ENCODE peak calls at places on chromosomes 1 and 21, in seven cellular contexts. M is cardiac muscle cell; G is AG09309; S is CD8-positive, alpha-beta T cell; H is IMR-90; U is stomach; V is esophagus squamous epithelium. E is an unnamed sample.

GRCh38 chr1:6891781-6892579 is 106.7 kb downstream of the CAMTA1 start:
- DNase-seq in M (no peak), G (no peak), S (no peak), H (no peak), U (no peak), V (no peak), E (no peak)

GRCh38 chr1:193104496-193104905 is 713 bp downstream of the GLRX2 start:
- DNase-seq in M (peak; percentile 54), G (no peak), S (peak; percentile 18), H (peak; percentile 56), U (peak; percentile 51), V (no peak), E (no peak)

GRCh38 chr1:173477286-173478098 is at the start of gene PRDX6:
- DNase-seq in M (peak; percentile 76), G (no peak), S (peak; percentile 85), H (peak; percentile 79), U (peak; percentile 53), V (peak; percentile 77), E (no peak)

GRCh38 chr1:43225168-43225567 is 44.6 kb upstream of the TMEM125 start:
- DNase-seq in M (no peak), G (no peak), S (no peak), H (no peak), U (no peak), V (no peak), E (no peak)

GRCh38 chr1:36657826-36658225 is 175.1 kb upstream of the CSF3R start:
- DNase-seq in M (no peak), G (no peak), S (no peak), H (no peak), U (no peak), V (no peak), E (no peak)

GRCh38 chr1:75937034-75937433 is 4.8 kb upstream of the ASB17 start:
- DNase-seq in M (no peak), G (peak; percentile 5), S (no peak), H (peak; percentile 73), U (no peak), V (no peak), E (no peak)

GRCh38 chr1:67645495-67646144 is 39.4 kb upstream of the GADD45A start:
- DNase-seq in M (no peak), G (no peak), S (no peak), H (no peak), U (peak; percentile 71), V (no peak), E (no peak)

GRCh38 chr1:2255420-2256369 is 27.6 kb downstream of the SKI start:
- DNase-seq in M (no peak), G (no peak), S (peak; percentile 75), H (peak; percentile 73), U (no peak), V (no peak), E (no peak)

GRCh38 chr1:240242601-240243144 is 151.0 kb downstream of the FMN2 start:
- DNase-seq in M (no peak), G (peak; percentile 59), S (no peak), H (peak; percentile 80), U (no peak), V (no peak), E (no peak)

GRCh38 chr1:223712856-223713494 is 636 bp downstream of the CAPN2 start:
- DNase-seq in M (peak; percentile 44), G (no peak), S (peak; percentile 44), H (no peak), U (no peak), V (no peak), E (no peak)

GRCh38 chr1:209607102-209607794 is 23.7 kb downstream of the CAMK1G start:
- DNase-seq in M (no peak), G (no peak), S (no peak), H (peak; percentile 65), U (no peak), V (no peak), E (peak; percentile 79)

GRCh38 chr1:54309631-54310366 is 96.4 kb downstream of the SSBP3 start:
- DNase-seq in M (no peak), G (no peak), S (no peak), H (no peak), U (no peak), V (no peak), E (no peak)

GRCh38 chr1:223720987-223721591 is 8.8 kb downstream of the CAPN2 start:
- DNase-seq in M (no peak), G (peak; percentile 82), S (no peak), H (peak; percentile 95), U (peak; percentile 59), V (no peak), E (peak; percentile 83)

GRCh38 chr1:215623162-215623561 is 56.1 kb downstream of the KCTD3 start:
- DNase-seq in M (no peak), G (no peak), S (no peak), H (peak; percentile 78), U (no peak), V (no peak), E (no peak)

GRCh38 chr1:217048104-217048707 is 325.0 kb upstream of the ESRRG start:
- DNase-seq in M (no peak), G (no peak), S (no peak), H (no peak), U (no peak), V (no peak), E (no peak)
- TF ChIP-seq CTCF in M (peak; percentile 26), G (no peak), S (no peak), H (no peak), U (no peak), V (no peak), E (peak; percentile 47)

GRCh38 chr21:33479679-33480480 is at the start of gene TMEM50B:
- DNase-seq in M (peak; percentile 96), G (peak; percentile 84), S (peak; percentile 94), H (peak; percentile 95), U (peak; percentile 96), V (peak; percentile 75), E (no peak)
- TF ChIP-seq CTCF in M (peak; percentile 43), G (peak; percentile 50), S (peak; percentile 31), H (peak; percentile 51), U (peak; percentile 47), V (peak; percentile 45), E (peak; percentile 34)

GRCh38 chr1:183834568-183834967 is 29.6 kb downstream of the RGL1 start:
- DNase-seq in M (no peak), G (no peak), S (no peak), H (no peak), U (no peak), V (no peak), E (no peak)
- TF ChIP-seq CTCF in M (no peak), G (no peak), S (no peak), H (no peak), U (no peak), V (no peak), E (no peak)

GRCh38 chr21:43758132-43758619 is 17.9 kb downstream of the CSTB start:
- DNase-seq in M (no peak), G (peak; percentile 37), S (no peak), H (peak; percentile 70), U (no peak), V (no peak), E (no peak)
- TF ChIP-seq CTCF in M (no peak), G (peak; percentile 6), S (no peak), H (no peak), U (no peak), V (no peak), E (no peak)